ENCODE peak calls at places on chromosomes 16 and 17, in ten cellular contexts. One of them, this sample, is unnamed. For H3K27me3, the result is how much of the 10 kb centered on the place peaks cover.

GRCh38 chr17:4634981-4635380 is 6.5 kb downstream of the ALOX15 start:
- DNase-seq in SK-N-SH: no peak
- DNase-seq in A673: no peak
- DNase-seq in prostate gland: no peak
- DNase-seq in mesendoderm: no peak
- DNase-seq in heart right ventricle: no peak
- DNase-seq in psoas muscle: no peak
- DNase-seq in Panc1: no peak
- DNase-seq in heart left ventricle: no peak
- DNase-seq in tibial nerve: no peak
- DNase-seq in this sample: no peak

GRCh38 chr17:47987240-47987835 is 16.4 kb downstream of the CDK5RAP3 start:
- DNase-seq in SK-N-SH: peak
- DNase-seq in A673: peak
- DNase-seq in prostate gland: peak
- DNase-seq in mesendoderm: peak
- DNase-seq in heart right ventricle: no peak
- DNase-seq in psoas muscle: no peak
- DNase-seq in Panc1: no peak
- DNase-seq in heart left ventricle: no peak
- DNase-seq in tibial nerve: no peak
- DNase-seq in this sample: no peak

GRCh38 chr16:30893082-30893743 is 664 bp downstream of the BCL7C start:
- DNase-seq in SK-N-SH: peak
- DNase-seq in A673: no peak
- DNase-seq in prostate gland: no peak
- DNase-seq in mesendoderm: no peak
- DNase-seq in heart right ventricle: no peak
- DNase-seq in psoas muscle: no peak
- DNase-seq in Panc1: no peak
- DNase-seq in heart left ventricle: no peak
- DNase-seq in tibial nerve: no peak
- DNase-seq in this sample: no peak

GRCh38 chr17:71430281-71430680 is 690.5 kb upstream of the SOX9 start:
- DNase-seq in SK-N-SH: no peak
- DNase-seq in A673: no peak
- DNase-seq in prostate gland: no peak
- DNase-seq in mesendoderm: no peak
- DNase-seq in heart right ventricle: no peak
- DNase-seq in psoas muscle: no peak
- DNase-seq in Panc1: no peak
- DNase-seq in heart left ventricle: no peak
- DNase-seq in tibial nerve: no peak
- DNase-seq in this sample: no peak

GRCh38 chr16:14399397-14400284 is 230.4 kb downstream of the PARN start:
- DNase-seq in SK-N-SH: no peak
- DNase-seq in A673: no peak
- DNase-seq in prostate gland: no peak
- DNase-seq in mesendoderm: no peak
- DNase-seq in heart right ventricle: peak
- DNase-seq in psoas muscle: peak
- DNase-seq in Panc1: peak
- DNase-seq in heart left ventricle: peak
- DNase-seq in tibial nerve: peak
- DNase-seq in this sample: peak

GRCh38 chr17:62965649-62966425 is at the start of gene TANC2:
- DNase-seq in SK-N-SH: peak
- DNase-seq in A673: peak
- DNase-seq in prostate gland: peak
- DNase-seq in mesendoderm: peak
- DNase-seq in heart right ventricle: peak
- DNase-seq in psoas muscle: peak
- DNase-seq in Panc1: no peak
- DNase-seq in heart left ventricle: peak
- DNase-seq in tibial nerve: peak
- DNase-seq in this sample: peak

GRCh38 chr17:59851431-59852375 is 41.0 kb downstream of the TUBD1 start:
- DNase-seq in SK-N-SH: no peak
- DNase-seq in A673: no peak
- DNase-seq in prostate gland: peak
- DNase-seq in mesendoderm: no peak
- DNase-seq in heart right ventricle: no peak
- DNase-seq in psoas muscle: no peak
- DNase-seq in Panc1: no peak
- DNase-seq in heart left ventricle: no peak
- DNase-seq in tibial nerve: peak
- DNase-seq in this sample: peak

GRCh38 chr17:73397856-73398540 is 86.2 kb upstream of the CDC42EP4 start:
- DNase-seq in SK-N-SH: no peak
- DNase-seq in A673: no peak
- DNase-seq in prostate gland: no peak
- DNase-seq in mesendoderm: no peak
- DNase-seq in heart right ventricle: no peak
- DNase-seq in psoas muscle: no peak
- DNase-seq in Panc1: no peak
- DNase-seq in heart left ventricle: no peak
- DNase-seq in tibial nerve: no peak
- DNase-seq in this sample: no peak

GRCh38 chr16:49275870-49276269 is 5.8 kb downstream of the CBLN1 start:
- DNase-seq in SK-N-SH: no peak
- DNase-seq in A673: no peak
- DNase-seq in prostate gland: no peak
- DNase-seq in mesendoderm: no peak
- DNase-seq in heart right ventricle: no peak
- DNase-seq in psoas muscle: no peak
- DNase-seq in Panc1: no peak
- DNase-seq in heart left ventricle: no peak
- DNase-seq in tibial nerve: no peak
- DNase-seq in this sample: no peak
- H3K27me3 ChIP-seq in SK-N-SH: under half
- H3K27me3 ChIP-seq in A673: half or more
- H3K27me3 ChIP-seq in prostate gland: half or more
- H3K27me3 ChIP-seq in mesendoderm: half or more
- H3K27me3 ChIP-seq in heart right ventricle: half or more
- H3K27me3 ChIP-seq in psoas muscle: under half
- H3K27me3 ChIP-seq in Panc1: under half
- H3K27me3 ChIP-seq in heart left ventricle: half or more
- H3K27me3 ChIP-seq in tibial nerve: under half
- H3K27me3 ChIP-seq in this sample: half or more

GRCh38 chr16:55760665-55761035 is 72.2 kb downstream of the CES1 start:
- DNase-seq in SK-N-SH: no peak
- DNase-seq in A673: no peak
- DNase-seq in prostate gland: no peak
- DNase-seq in mesendoderm: no peak
- DNase-seq in heart right ventricle: no peak
- DNase-seq in psoas muscle: peak
- DNase-seq in Panc1: no peak
- DNase-seq in heart left ventricle: no peak
- DNase-seq in tibial nerve: no peak
- DNase-seq in this sample: no peak
- H3K4me3 ChIP-seq in SK-N-SH: no peak
- H3K4me3 ChIP-seq in A673: no peak
- H3K4me3 ChIP-seq in prostate gland: no peak
- H3K4me3 ChIP-seq in mesendoderm: no peak
- H3K4me3 ChIP-seq in heart right ventricle: peak
- H3K4me3 ChIP-seq in psoas muscle: peak
- H3K4me3 ChIP-seq in Panc1: no peak
- H3K4me3 ChIP-seq in heart left ventricle: no peak
- H3K4me3 ChIP-seq in tibial nerve: no peak
- H3K4me3 ChIP-seq in this sample: no peak

GRCh38 chr17:81110488-81111040 is 54.7 kb upstream of the PVALEF start:
- DNase-seq in SK-N-SH: no peak
- DNase-seq in A673: peak
- DNase-seq in prostate gland: no peak
- DNase-seq in mesendoderm: no peak
- DNase-seq in heart right ventricle: no peak
- DNase-seq in psoas muscle: no peak
- DNase-seq in Panc1: no peak
- DNase-seq in heart left ventricle: no peak
- DNase-seq in tibial nerve: no peak
- DNase-seq in this sample: no peak

GRCh38 chr17:81113158-81113724 is 52.1 kb upstream of the PVALEF start:
- DNase-seq in SK-N-SH: peak
- DNase-seq in A673: no peak
- DNase-seq in prostate gland: no peak
- DNase-seq in mesendoderm: no peak
- DNase-seq in heart right ventricle: no peak
- DNase-seq in psoas muscle: no peak
- DNase-seq in Panc1: no peak
- DNase-seq in heart left ventricle: no peak
- DNase-seq in tibial nerve: no peak
- DNase-seq in this sample: no peak

GRCh38 chr17:81112461-81112860 is 52.8 kb upstream of the PVALEF start:
- DNase-seq in SK-N-SH: no peak
- DNase-seq in A673: no peak
- DNase-seq in prostate gland: no peak
- DNase-seq in mesendoderm: no peak
- DNase-seq in heart right ventricle: no peak
- DNase-seq in psoas muscle: no peak
- DNase-seq in Panc1: no peak
- DNase-seq in heart left ventricle: no peak
- DNase-seq in tibial nerve: no peak
- DNase-seq in this sample: no peak

GRCh38 chr17:81109957-81110356 is 55.4 kb upstream of the PVALEF start:
- DNase-seq in SK-N-SH: no peak
- DNase-seq in A673: no peak
- DNase-seq in prostate gland: no peak
- DNase-seq in mesendoderm: no peak
- DNase-seq in heart right ventricle: no peak
- DNase-seq in psoas muscle: no peak
- DNase-seq in Panc1: no peak
- DNase-seq in heart left ventricle: no peak
- DNase-seq in tibial nerve: no peak
- DNase-seq in this sample: peak

GRCh38 chr17:81111066-81111465 is 54.2 kb upstream of the PVALEF start:
- DNase-seq in SK-N-SH: no peak
- DNase-seq in A673: no peak
- DNase-seq in prostate gland: no peak
- DNase-seq in mesendoderm: no peak
- DNase-seq in heart right ventricle: no peak
- DNase-seq in psoas muscle: no peak
- DNase-seq in Panc1: no peak
- DNase-seq in heart left ventricle: no peak
- DNase-seq in tibial nerve: no peak
- DNase-seq in this sample: no peak
- H3K27me3 ChIP-seq in SK-N-SH: under half
- H3K27me3 ChIP-seq in A673: under half
- H3K27me3 ChIP-seq in prostate gland: under half
- H3K27me3 ChIP-seq in mesendoderm: under half
- H3K27me3 ChIP-seq in heart right ventricle: under half
- H3K27me3 ChIP-seq in psoas muscle: under half
- H3K27me3 ChIP-seq in Panc1: under half
- H3K27me3 ChIP-seq in heart left ventricle: under half
- H3K27me3 ChIP-seq in tibial nerve: under half
- H3K27me3 ChIP-seq in this sample: under half

GRCh38 chr17:30236807-30237206 is 1.3 kb upstream of the SLC6A4 start:
- DNase-seq in SK-N-SH: peak
- DNase-seq in A673: peak
- DNase-seq in prostate gland: peak
- DNase-seq in mesendoderm: peak
- DNase-seq in heart right ventricle: peak
- DNase-seq in psoas muscle: peak
- DNase-seq in Panc1: no peak
- DNase-seq in heart left ventricle: peak
- DNase-seq in tibial nerve: peak
- DNase-seq in this sample: peak

GRCh38 chr17:30236297-30236624 is 764 bp upstream of the SLC6A4 start:
- DNase-seq in SK-N-SH: no peak
- DNase-seq in A673: no peak
- DNase-seq in prostate gland: no peak
- DNase-seq in mesendoderm: no peak
- DNase-seq in heart right ventricle: no peak
- DNase-seq in psoas muscle: no peak
- DNase-seq in Panc1: no peak
- DNase-seq in heart left ventricle: no peak
- DNase-seq in tibial nerve: no peak
- DNase-seq in this sample: no peak

GRCh38 chr17:30234296-30234695 is 1.2 kb downstream of the SLC6A4 start:
- DNase-seq in SK-N-SH: no peak
- DNase-seq in A673: no peak
- DNase-seq in prostate gland: no peak
- DNase-seq in mesendoderm: no peak
- DNase-seq in heart right ventricle: no peak
- DNase-seq in psoas muscle: no peak
- DNase-seq in Panc1: no peak
- DNase-seq in heart left ventricle: no peak
- DNase-seq in tibial nerve: no peak
- DNase-seq in this sample: no peak

GRCh38 chr17:30234954-30235353 is 543 bp downstream of the SLC6A4 start:
- DNase-seq in SK-N-SH: no peak
- DNase-seq in A673: no peak
- DNase-seq in prostate gland: no peak
- DNase-seq in mesendoderm: no peak
- DNase-seq in heart right ventricle: no peak
- DNase-seq in psoas muscle: no peak
- DNase-seq in Panc1: no peak
- DNase-seq in heart left ventricle: no peak
- DNase-seq in tibial nerve: no peak
- DNase-seq in this sample: peak

DNA sequence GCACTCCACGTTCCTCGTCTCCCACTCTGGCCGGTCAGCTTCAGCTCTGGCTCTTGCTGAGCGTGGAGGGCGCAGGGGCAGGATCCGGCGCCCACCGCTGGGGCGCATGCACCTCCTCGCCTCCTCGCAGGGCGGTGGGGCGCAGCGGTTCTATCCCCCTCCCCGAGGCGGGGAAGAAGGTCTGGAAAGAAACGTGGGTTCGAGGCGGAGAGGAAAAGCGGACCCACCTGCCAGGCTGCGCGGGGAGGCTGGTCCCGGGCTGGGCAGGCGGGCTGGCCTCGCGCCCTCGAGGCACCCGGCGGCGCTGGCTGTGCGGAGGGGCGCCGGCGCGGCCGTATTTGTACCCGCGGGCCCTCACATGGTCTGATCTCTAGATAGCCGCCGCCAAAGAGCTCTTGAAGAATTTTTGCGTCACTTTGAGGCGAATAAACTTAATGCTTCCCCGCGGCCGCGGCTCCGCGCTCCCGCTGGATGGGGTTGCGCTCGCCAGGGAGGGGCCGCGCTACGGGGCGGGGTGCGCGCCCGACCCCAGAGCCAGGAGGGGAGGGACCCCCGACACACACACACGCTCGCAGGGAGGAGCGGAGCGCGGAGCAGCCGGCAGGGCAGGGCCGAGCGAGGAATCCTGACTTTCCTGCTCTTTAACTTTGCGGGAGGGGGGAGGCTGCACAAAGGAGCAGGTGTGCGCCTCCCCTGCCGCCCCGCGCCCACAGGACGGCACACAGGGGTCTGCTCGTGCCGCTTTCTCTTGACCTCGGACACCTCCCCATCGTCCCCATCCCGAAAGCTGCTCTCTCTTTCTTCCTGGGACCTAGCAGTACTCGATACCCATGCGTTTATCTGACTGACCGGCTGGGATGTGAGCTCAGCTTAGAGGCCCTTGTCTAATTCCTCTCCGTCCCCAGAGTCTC is at the start of gene SLC6A4:
- DNase-seq in SK-N-SH: peak
- DNase-seq in A673: peak
- DNase-seq in prostate gland: no peak
- DNase-seq in mesendoderm: peak
- DNase-seq in heart right ventricle: no peak
- DNase-seq in psoas muscle: no peak
- DNase-seq in Panc1: no peak
- DNase-seq in heart left ventricle: no peak
- DNase-seq in tibial nerve: no peak
- DNase-seq in this sample: peak
- H3K4me3 ChIP-seq in SK-N-SH: peak
- H3K4me3 ChIP-seq in A673: peak
- H3K4me3 ChIP-seq in prostate gland: peak
- H3K4me3 ChIP-seq in mesendoderm: no peak
- H3K4me3 ChIP-seq in heart right ventricle: peak
- H3K4me3 ChIP-seq in psoas muscle: peak
- H3K4me3 ChIP-seq in Panc1: peak
- H3K4me3 ChIP-seq in heart left ventricle: peak
- H3K4me3 ChIP-seq in tibial nerve: peak
- H3K4me3 ChIP-seq in this sample: peak